ENCODE peak calls at places on chromosomes 11 and 22, in nine cellular contexts. One of them, this sample, is unnamed. For H3K36me3, the result is how much of the 10 kb centered on the place peaks cover.

GRCh38 chr11:117218133-117218915 is 13.5 kb downstream of the PCSK7 start:
- DNase-seq in lower lobe of right lung: peak
- DNase-seq in heart left ventricle: peak
- DNase-seq in psoas muscle: no peak
- DNase-seq in K562: no peak
- DNase-seq in body of pancreas: peak
- DNase-seq in CD8-positive, alpha-beta T cell: no peak
- DNase-seq in OCI-LY7: no peak
- DNase-seq in iPS DF 6.9: no peak
- DNase-seq in this sample: no peak

GRCh38 chr22:43263645-43264514 is 76.9 kb upstream of the TTLL12 start:
- DNase-seq in lower lobe of right lung: peak
- DNase-seq in heart left ventricle: peak
- DNase-seq in psoas muscle: peak
- DNase-seq in K562: peak
- DNase-seq in body of pancreas: peak
- DNase-seq in CD8-positive, alpha-beta T cell: peak
- DNase-seq in OCI-LY7: no peak
- DNase-seq in iPS DF 6.9: no peak
- DNase-seq in this sample: peak

GRCh38 chr11:25981998-25982397 is 349.9 kb upstream of the ANO3 start:
- DNase-seq in lower lobe of right lung: no peak
- DNase-seq in heart left ventricle: peak
- DNase-seq in psoas muscle: no peak
- DNase-seq in K562: no peak
- DNase-seq in body of pancreas: peak
- DNase-seq in CD8-positive, alpha-beta T cell: no peak
- DNase-seq in OCI-LY7: peak
- DNase-seq in iPS DF 6.9: peak
- DNase-seq in this sample: no peak

GRCh38 chr11:2518112-2518982 is 73.5 kb downstream of the KCNQ1 start:
- DNase-seq in lower lobe of right lung: peak
- DNase-seq in heart left ventricle: no peak
- DNase-seq in psoas muscle: peak
- DNase-seq in K562: no peak
- DNase-seq in body of pancreas: peak
- DNase-seq in CD8-positive, alpha-beta T cell: no peak
- DNase-seq in OCI-LY7: no peak
- DNase-seq in iPS DF 6.9: no peak
- DNase-seq in this sample: peak

GRCh38 chr22:37228106-37229011 is 15.7 kb downstream of the RAC2 start:
- DNase-seq in lower lobe of right lung: no peak
- DNase-seq in heart left ventricle: peak
- DNase-seq in psoas muscle: no peak
- DNase-seq in K562: no peak
- DNase-seq in body of pancreas: peak
- DNase-seq in CD8-positive, alpha-beta T cell: peak
- DNase-seq in OCI-LY7: no peak
- DNase-seq in iPS DF 6.9: no peak
- DNase-seq in this sample: no peak

GRCh38 chr11:134731562-134731961 is 319.5 kb upstream of the B3GAT1 start:
- DNase-seq in lower lobe of right lung: no peak
- DNase-seq in heart left ventricle: no peak
- DNase-seq in psoas muscle: no peak
- DNase-seq in K562: no peak
- DNase-seq in body of pancreas: no peak
- DNase-seq in CD8-positive, alpha-beta T cell: no peak
- DNase-seq in OCI-LY7: no peak
- DNase-seq in iPS DF 6.9: peak
- DNase-seq in this sample: no peak

GRCh38 chr22:33247758-33248157 is 189.6 kb upstream of the SYN3 start:
- DNase-seq in lower lobe of right lung: no peak
- DNase-seq in heart left ventricle: no peak
- DNase-seq in psoas muscle: no peak
- DNase-seq in K562: no peak
- DNase-seq in body of pancreas: no peak
- DNase-seq in CD8-positive, alpha-beta T cell: no peak
- DNase-seq in OCI-LY7: no peak
- DNase-seq in iPS DF 6.9: no peak
- DNase-seq in this sample: no peak

GRCh38 chr11:16690061-16690460 is 48.4 kb upstream of the C11orf58 start:
- DNase-seq in lower lobe of right lung: no peak
- DNase-seq in heart left ventricle: no peak
- DNase-seq in psoas muscle: no peak
- DNase-seq in K562: no peak
- DNase-seq in body of pancreas: no peak
- DNase-seq in CD8-positive, alpha-beta T cell: no peak
- DNase-seq in OCI-LY7: no peak
- DNase-seq in iPS DF 6.9: no peak
- DNase-seq in this sample: no peak

GRCh38 chr11:359181-359714 is 10.1 kb upstream of the B4GALNT4 start:
- DNase-seq in lower lobe of right lung: no peak
- DNase-seq in heart left ventricle: no peak
- DNase-seq in psoas muscle: no peak
- DNase-seq in K562: no peak
- DNase-seq in body of pancreas: no peak
- DNase-seq in CD8-positive, alpha-beta T cell: peak
- DNase-seq in OCI-LY7: peak
- DNase-seq in iPS DF 6.9: no peak
- DNase-seq in this sample: no peak

GRCh38 chr11:36976740-36977139 is 378.7 kb upstream of the RAG2 start:
- DNase-seq in lower lobe of right lung: no peak
- DNase-seq in heart left ventricle: peak
- DNase-seq in psoas muscle: peak
- DNase-seq in K562: no peak
- DNase-seq in body of pancreas: no peak
- DNase-seq in CD8-positive, alpha-beta T cell: no peak
- DNase-seq in OCI-LY7: no peak
- DNase-seq in iPS DF 6.9: no peak
- DNase-seq in this sample: no peak

GRCh38 chr11:79258606-79259005 is 182.2 kb downstream of the TENM4 start:
- DNase-seq in lower lobe of right lung: no peak
- DNase-seq in heart left ventricle: no peak
- DNase-seq in psoas muscle: no peak
- DNase-seq in K562: no peak
- DNase-seq in body of pancreas: no peak
- DNase-seq in CD8-positive, alpha-beta T cell: no peak
- DNase-seq in OCI-LY7: no peak
- DNase-seq in iPS DF 6.9: no peak
- DNase-seq in this sample: no peak

GRCh38 chr11:127470485-127470884 is 469.9 kb upstream of the KIRREL3 start:
- DNase-seq in lower lobe of right lung: no peak
- DNase-seq in heart left ventricle: no peak
- DNase-seq in psoas muscle: no peak
- DNase-seq in K562: no peak
- DNase-seq in body of pancreas: peak
- DNase-seq in CD8-positive, alpha-beta T cell: no peak
- DNase-seq in OCI-LY7: peak
- DNase-seq in iPS DF 6.9: no peak
- DNase-seq in this sample: no peak

GRCh38 chr22:30538280-30538679 is 8.3 kb downstream of the SEC14L6 start:
- DNase-seq in lower lobe of right lung: no peak
- DNase-seq in heart left ventricle: no peak
- DNase-seq in psoas muscle: no peak
- DNase-seq in K562: no peak
- DNase-seq in body of pancreas: no peak
- DNase-seq in CD8-positive, alpha-beta T cell: no peak
- DNase-seq in OCI-LY7: no peak
- DNase-seq in iPS DF 6.9: no peak
- DNase-seq in this sample: no peak

GRCh38 chr11:9651481-9651880 is 12.4 kb upstream of the SWAP70 start:
- DNase-seq in lower lobe of right lung: no peak
- DNase-seq in heart left ventricle: no peak
- DNase-seq in psoas muscle: no peak
- DNase-seq in K562: no peak
- DNase-seq in body of pancreas: no peak
- DNase-seq in CD8-positive, alpha-beta T cell: no peak
- DNase-seq in OCI-LY7: no peak
- DNase-seq in iPS DF 6.9: no peak
- DNase-seq in this sample: no peak

GRCh38 chr22:20453222-20453621 is 15.6 kb upstream of the SCARF2 start:
- DNase-seq in lower lobe of right lung: no peak
- DNase-seq in heart left ventricle: no peak
- DNase-seq in psoas muscle: no peak
- DNase-seq in K562: no peak
- DNase-seq in body of pancreas: no peak
- DNase-seq in CD8-positive, alpha-beta T cell: no peak
- DNase-seq in OCI-LY7: no peak
- DNase-seq in iPS DF 6.9: no peak
- DNase-seq in this sample: no peak

GRCh38 chr11:110121204-110121603 is 28.0 kb downstream of the ZC3H12C start:
- DNase-seq in lower lobe of right lung: no peak
- DNase-seq in heart left ventricle: no peak
- DNase-seq in psoas muscle: no peak
- DNase-seq in K562: no peak
- DNase-seq in body of pancreas: no peak
- DNase-seq in CD8-positive, alpha-beta T cell: no peak
- DNase-seq in OCI-LY7: no peak
- DNase-seq in iPS DF 6.9: no peak
- DNase-seq in this sample: no peak

GRCh38 chr11:2209900-2210321 is 38.3 kb upstream of the TH start:
- DNase-seq in lower lobe of right lung: no peak
- DNase-seq in heart left ventricle: no peak
- DNase-seq in psoas muscle: peak
- DNase-seq in K562: no peak
- DNase-seq in body of pancreas: peak
- DNase-seq in CD8-positive, alpha-beta T cell: no peak
- DNase-seq in OCI-LY7: no peak
- DNase-seq in iPS DF 6.9: no peak
- DNase-seq in this sample: no peak

GRCh38 chr11:102709211-102709980 is 3.8 kb upstream of the MMP27 start:
- DNase-seq in lower lobe of right lung: no peak
- DNase-seq in heart left ventricle: no peak
- DNase-seq in psoas muscle: no peak
- DNase-seq in K562: no peak
- DNase-seq in body of pancreas: no peak
- DNase-seq in CD8-positive, alpha-beta T cell: no peak
- DNase-seq in OCI-LY7: no peak
- DNase-seq in iPS DF 6.9: no peak
- DNase-seq in this sample: no peak

GRCh38 chr11:74950374-74950969 is 1.4 kb downstream of the SPCS2 start:
- DNase-seq in lower lobe of right lung: no peak
- DNase-seq in heart left ventricle: no peak
- DNase-seq in psoas muscle: no peak
- DNase-seq in K562: no peak
- DNase-seq in body of pancreas: no peak
- DNase-seq in CD8-positive, alpha-beta T cell: no peak
- DNase-seq in OCI-LY7: peak
- DNase-seq in iPS DF 6.9: no peak
- DNase-seq in this sample: no peak

DNA sequence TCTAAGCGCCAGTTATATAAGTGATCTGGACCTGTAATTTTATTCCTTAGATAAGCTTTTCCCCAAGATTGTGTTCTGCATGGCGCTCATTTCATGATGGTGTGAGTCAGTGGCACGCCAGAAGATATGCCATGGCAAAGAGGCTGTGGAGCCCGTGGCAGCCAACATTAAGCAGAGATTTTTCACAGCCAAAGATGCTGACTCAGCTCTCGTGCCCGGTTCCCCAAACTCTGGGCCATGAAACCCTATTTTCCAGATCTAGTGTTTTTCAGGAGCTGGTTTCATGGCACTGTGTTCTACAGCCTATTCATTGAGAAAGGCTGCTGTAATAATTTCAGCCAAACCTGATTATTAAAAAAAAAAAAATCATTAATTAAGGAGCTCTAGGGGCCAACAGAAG is 15.4 kb upstream of the LINC01488 start:
- DNase-seq in lower lobe of right lung: no peak
- DNase-seq in heart left ventricle: no peak
- DNase-seq in psoas muscle: no peak
- DNase-seq in K562: no peak
- DNase-seq in body of pancreas: no peak
- DNase-seq in CD8-positive, alpha-beta T cell: no peak
- DNase-seq in OCI-LY7: no peak
- DNase-seq in iPS DF 6.9: no peak
- DNase-seq in this sample: no peak
- H3K36me3 ChIP-seq in lower lobe of right lung: under half
- H3K36me3 ChIP-seq in heart left ventricle: under half
- H3K36me3 ChIP-seq in psoas muscle: under half
- H3K36me3 ChIP-seq in K562: under half
- H3K36me3 ChIP-seq in body of pancreas: under half
- H3K36me3 ChIP-seq in CD8-positive, alpha-beta T cell: under half
- H3K36me3 ChIP-seq in OCI-LY7: under half
- H3K36me3 ChIP-seq in iPS DF 6.9: under half
- H3K36me3 ChIP-seq in this sample: under half

DNA sequence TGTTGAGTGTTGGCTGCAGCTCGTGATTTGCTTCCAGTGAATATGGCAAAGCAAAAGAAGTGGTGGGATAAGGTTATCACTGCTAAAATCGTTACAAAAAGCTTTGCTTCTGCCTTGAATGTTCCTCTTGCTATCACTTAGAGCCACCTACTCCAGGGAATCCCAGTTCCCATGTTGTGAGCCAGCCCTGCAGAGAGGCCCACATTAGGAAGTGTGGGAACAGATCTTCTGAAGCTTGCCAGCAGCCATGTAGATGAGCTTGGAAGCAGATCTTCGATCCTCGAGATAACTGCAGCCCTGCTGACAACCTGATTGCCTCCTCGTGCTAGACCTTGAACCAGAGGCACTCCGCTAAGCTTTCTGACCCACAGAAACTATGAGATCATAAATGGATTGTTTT is 71.0 kb downstream of the SPECC1L start:
- DNase-seq in lower lobe of right lung: no peak
- DNase-seq in heart left ventricle: no peak
- DNase-seq in psoas muscle: no peak
- DNase-seq in K562: no peak
- DNase-seq in body of pancreas: no peak
- DNase-seq in CD8-positive, alpha-beta T cell: no peak
- DNase-seq in OCI-LY7: no peak
- DNase-seq in iPS DF 6.9: no peak
- DNase-seq in this sample: no peak
- H3K36me3 ChIP-seq in lower lobe of right lung: half or more
- H3K36me3 ChIP-seq in heart left ventricle: under half
- H3K36me3 ChIP-seq in psoas muscle: under half
- H3K36me3 ChIP-seq in K562: under half
- H3K36me3 ChIP-seq in body of pancreas: under half
- H3K36me3 ChIP-seq in CD8-positive, alpha-beta T cell: under half
- H3K36me3 ChIP-seq in OCI-LY7: half or more
- H3K36me3 ChIP-seq in iPS DF 6.9: under half
- H3K36me3 ChIP-seq in this sample: under half

DNA sequence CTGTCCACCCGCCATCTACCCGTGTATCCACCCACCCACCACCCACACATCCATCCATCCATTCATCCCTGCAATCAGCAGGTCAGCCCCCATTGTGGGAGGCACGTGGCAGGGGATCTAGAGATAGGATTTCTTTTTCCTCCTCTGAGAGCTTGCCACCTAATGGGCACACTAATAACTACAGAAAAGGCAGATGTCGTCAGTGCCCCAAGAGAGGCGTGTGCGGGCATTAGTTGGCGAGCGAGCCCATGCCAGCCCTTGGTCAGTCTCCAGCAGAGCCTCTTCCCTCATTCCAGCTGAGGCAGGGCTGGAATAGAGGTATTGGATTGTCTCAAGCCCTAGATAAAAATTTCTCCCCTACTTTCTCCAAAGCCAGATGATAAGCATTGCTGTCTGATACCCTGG is 9.7 kb downstream of the USP2 start:
- DNase-seq in lower lobe of right lung: no peak
- DNase-seq in heart left ventricle: no peak
- DNase-seq in psoas muscle: peak
- DNase-seq in K562: no peak
- DNase-seq in body of pancreas: peak
- DNase-seq in CD8-positive, alpha-beta T cell: no peak
- DNase-seq in OCI-LY7: peak
- DNase-seq in iPS DF 6.9: no peak
- DNase-seq in this sample: no peak
- H3K36me3 ChIP-seq in lower lobe of right lung: under half
- H3K36me3 ChIP-seq in heart left ventricle: under half
- H3K36me3 ChIP-seq in psoas muscle: under half
- H3K36me3 ChIP-seq in K562: under half
- H3K36me3 ChIP-seq in body of pancreas: under half
- H3K36me3 ChIP-seq in CD8-positive, alpha-beta T cell: under half
- H3K36me3 ChIP-seq in OCI-LY7: under half
- H3K36me3 ChIP-seq in iPS DF 6.9: under half
- H3K36me3 ChIP-seq in this sample: under half

GRCh38 chr22:23816552-23816976 is 22.2 kb downstream of the DERL3 start:
- DNase-seq in lower lobe of right lung: peak
- DNase-seq in heart left ventricle: no peak
- DNase-seq in psoas muscle: no peak
- DNase-seq in K562: no peak
- DNase-seq in body of pancreas: no peak
- DNase-seq in CD8-positive, alpha-beta T cell: no peak
- DNase-seq in OCI-LY7: no peak
- DNase-seq in iPS DF 6.9: no peak
- DNase-seq in this sample: no peak
- H3K36me3 ChIP-seq in lower lobe of right lung: half or more
- H3K36me3 ChIP-seq in heart left ventricle: half or more
- H3K36me3 ChIP-seq in psoas muscle: under half
- H3K36me3 ChIP-seq in K562: under half
- H3K36me3 ChIP-seq in body of pancreas: under half
- H3K36me3 ChIP-seq in CD8-positive, alpha-beta T cell: under half
- H3K36me3 ChIP-seq in OCI-LY7: half or more
- H3K36me3 ChIP-seq in iPS DF 6.9: under half
- H3K36me3 ChIP-seq in this sample: under half

This sample was measured in adrenal gland.